ENCODE peak calls at places on chromosomes 6 and 20, in seven cellular contexts. H is H9, A is mesendoderm, P is neuronal stem cell, Y is H1, T is IMR-90, X is trophoblast cell. G is an unnamed sample.

GRCh38 chr6:64920257-64920656 is 786.8 kb downstream of the EYS start:
- DNase-seq in Y (no peak), T (no peak), P (no peak), H (no peak), A (no peak), X (no peak), G (no peak)

GRCh38 chr6:158283304-158284005 is 28.8 kb upstream of the TULP4 start:
- DNase-seq in Y (no peak), T (peak; percentile 67), A (peak; percentile 66), H (peak; percentile 60), X (no peak), P (peak; percentile 21), G (peak; percentile 12)

GRCh38 chr6:14454467-14454763 is 336.8 kb downstream of the CD83 start:
- DNase-seq in P (no peak), A (no peak), X (no peak), T (no peak), Y (no peak), H (no peak), G (no peak)

GRCh38 chr6:105932440-105932839 is 153.7 kb upstream of the PRDM1 start:
- DNase-seq in H (no peak), P (no peak), A (no peak), Y (no peak), X (no peak), T (peak; percentile 61), G (no peak)

GRCh38 chr6:139525415-139525814 is 151.0 kb upstream of the CITED2 start:
- DNase-seq in H (no peak), X (no peak), T (no peak), P (no peak), A (no peak), Y (no peak), G (no peak)

GRCh38 chr20:40497781-40498691 is 191.0 kb downstream of the MAFB start:
- DNase-seq in H (no peak), P (no peak), X (no peak), Y (no peak), A (no peak), T (no peak), G (peak; percentile 73)

GRCh38 chr6:3913077-3913957 is 64.1 kb downstream of the FAM50B start:
- DNase-seq in P (no peak), T (peak; percentile 99), X (no peak), A (peak; percentile 37), H (no peak), Y (peak; percentile 7), G (peak; percentile 80)

GRCh38 chr6:32991972-32992371 is 17.4 kb downstream of the HLA-DOA start:
- DNase-seq in H (no peak), X (no peak), T (no peak), P (no peak), A (no peak), Y (no peak), G (no peak)

GRCh38 chr6:163815796-163816195 is 401.3 kb downstream of the QKI start:
- DNase-seq in T (no peak), P (no peak), A (no peak), Y (no peak), H (no peak), X (no peak), G (no peak)

GRCh38 chr6:45387236-45387635 is 9.5 kb upstream of the SUPT3H start:
- DNase-seq in T (peak; percentile 62), A (no peak), Y (no peak), H (no peak), X (peak; percentile 11), P (no peak), G (no peak)

GRCh38 chr20:57809661-57810172 is 99.9 kb upstream of the PMEPA1 start:
- DNase-seq in Y (no peak), T (no peak), H (no peak), A (peak; percentile 23), P (no peak), X (peak; percentile 99), G (no peak)

GRCh38 chr6:134446228-134446848 is 128.4 kb upstream of the SGK1 start:
- DNase-seq in T (peak; percentile 78), Y (no peak), H (no peak), P (no peak), X (no peak), A (no peak), G (no peak)

GRCh38 chr6:53898026-53898795 is 103.4 kb downstream of the LRRC1 start:
- DNase-seq in H (no peak), X (no peak), Y (no peak), T (peak; percentile 84), A (no peak), P (no peak), G (peak; percentile 78)

GRCh38 chr6:113645576-113645970 is 211.6 kb upstream of the MARCKS start:
- DNase-seq in X (peak; percentile 75), Y (no peak), P (no peak), T (peak; percentile 97), A (no peak), H (no peak), G (peak; percentile 79)

GRCh38 chr6:30355281-30355680 is 10.3 kb downstream of the RPP21 start:
- DNase-seq in X (no peak), P (no peak), Y (no peak), A (no peak), T (no peak), H (no peak), G (no peak)

GRCh38 chr6:168374051-168374502 is 54.5 kb upstream of the DACT2 start:
- DNase-seq in X (no peak), Y (no peak), A (no peak), T (no peak), P (no peak), H (no peak), G (no peak)

DNA sequence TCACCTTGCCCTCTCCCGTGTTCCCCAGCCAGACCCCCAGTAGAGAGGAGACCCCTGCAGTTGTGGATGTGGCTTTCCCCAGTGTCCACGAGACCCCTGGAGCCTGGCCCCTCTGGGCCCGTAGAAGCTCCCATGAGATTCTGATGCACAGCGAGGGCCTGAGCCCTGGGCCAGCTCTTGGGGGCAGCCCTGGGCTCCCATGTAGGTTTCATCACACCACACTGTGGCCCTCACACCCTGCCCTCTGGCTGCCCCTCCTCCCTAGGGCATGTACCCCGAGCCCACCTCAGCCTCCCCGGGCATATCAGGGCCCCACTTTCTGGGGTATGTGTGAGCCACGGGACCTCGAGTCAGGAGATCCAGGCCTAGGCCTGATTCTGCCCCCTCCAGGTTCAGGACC is 7.0 kb upstream of the CHRNA4 start:
- DNase-seq in P (no peak), H (no peak), Y (no peak), T (no peak), A (no peak), X (no peak), G (no peak)
- H3K4ac ChIP-seq in P (no peak overlapping the region), H (no peak overlapping the region), Y (no peak overlapping the region), T (no peak overlapping the region), A (no peak overlapping the region), X (no peak overlapping the region), G (no peak overlapping the region)

GRCh38 chr6:52513896-52514295 is 63.0 kb downstream of the TRAM2 start:
- DNase-seq in T (no peak), Y (no peak), A (no peak), H (no peak), P (no peak), X (peak; percentile 41), G (no peak)

GRCh38 chr6:52516269-52516668 is 60.6 kb downstream of the TRAM2 start:
- DNase-seq in A (no peak), X (no peak), P (no peak), T (no peak), Y (no peak), H (no peak), G (peak; percentile 60)

GRCh38 chr6:52513464-52513863 is 63.4 kb downstream of the TRAM2 start:
- DNase-seq in T (no peak), X (no peak), H (no peak), A (peak; percentile 73), Y (no peak), P (no peak), G (no peak)

GRCh38 chr6:52515219-52515960 is 61.5 kb downstream of the TRAM2 start:
- DNase-seq in H (no peak), A (peak; percentile 59), Y (no peak), P (no peak), X (no peak), T (peak; percentile 75), G (peak; percentile 58)

DNA sequence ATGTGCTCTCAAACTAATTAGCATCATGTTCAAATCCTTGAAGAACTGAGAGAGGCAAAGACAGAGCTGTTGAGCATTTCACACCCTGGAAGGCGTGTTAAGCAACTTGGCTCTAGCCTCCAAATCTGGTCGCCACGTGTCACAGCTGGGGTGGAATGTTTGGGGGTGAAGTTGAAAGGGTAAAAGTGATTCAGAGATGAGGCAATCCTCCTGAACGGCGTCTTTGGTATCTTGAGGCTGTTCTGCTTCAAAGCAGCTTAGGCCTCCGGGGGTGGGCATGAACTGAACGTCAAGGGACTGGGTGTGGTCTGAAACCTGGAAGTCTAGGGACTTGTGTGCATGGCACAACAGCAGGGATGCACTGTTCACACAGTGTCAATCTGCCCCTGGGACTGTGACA is 62.3 kb downstream of the TRAM2 start:
- DNase-seq in H (no peak), P (no peak), X (peak; percentile 15), Y (no peak), T (peak; percentile 81), A (peak; percentile 92), G (peak; percentile 79)
- H3K4me1 ChIP-seq in H (peaks cover 7% of the 10 kb centered on the region), P (peaks cover 27% of the 10 kb centered on the region), X (peaks cover 30% of the 10 kb centered on the region), Y (peaks cover 16% of the 10 kb centered on the region), T (peaks cover 55% of the 10 kb centered on the region), A (peaks cover 11% of the 10 kb centered on the region), G (peaks cover 36% of the 10 kb centered on the region)

GRCh38 chr6:116624036-116624805 is 7.9 kb downstream of the RSPH4A start:
- DNase-seq in X (no peak), H (no peak), Y (no peak), P (no peak), T (no peak), A (peak; percentile 6), G (no peak)
- H3K4ac ChIP-seq in X (no peak overlapping the region), H (no peak overlapping the region), Y (no peak overlapping the region), P (no peak overlapping the region), T (no peak overlapping the region), A (no peak overlapping the region), G (no peak overlapping the region)

GRCh38 chr6:81770395-81770794 is 17.9 kb upstream of the TENT5A start:
- DNase-seq in T (no peak), A (no peak), Y (no peak), P (no peak), X (no peak), H (no peak), G (no peak)
- H3K4me1 ChIP-seq in T (peaks cover 11% of the 10 kb centered on the region), A (peaks cover 2% of the 10 kb centered on the region), Y (peaks cover 4% of the 10 kb centered on the region), P (no peaks in the 10 kb centered on the region), X (no peaks in the 10 kb centered on the region), H (no peaks in the 10 kb centered on the region), G (peaks cover 6% of the 10 kb centered on the region)

GRCh38 chr6:150346346-150346745 is 22.5 kb upstream of the IYD start:
- DNase-seq in X (no peak), T (no peak), P (no peak), H (no peak), Y (no peak), A (no peak), G (no peak)
- H3K4ac ChIP-seq in X (no peak overlapping the region), T (no peak overlapping the region), P (no peak overlapping the region), H (no peak overlapping the region), Y (no peak overlapping the region), A (no peak overlapping the region), G (no peak overlapping the region)

GRCh38 chr20:1328680-1329330 is at the start of gene SDCBP2:
- DNase-seq in Y (peak; percentile 34), X (no peak), A (no peak), H (peak; percentile 18), P (no peak), T (no peak), G (no peak)
- H3K4me1 ChIP-seq in Y (peaks cover 5% of the 10 kb centered on the region), X (peaks cover 13% of the 10 kb centered on the region), A (peaks cover 5% of the 10 kb centered on the region), H (peaks cover 4% of the 10 kb centered on the region), P (peaks cover 20% of the 10 kb centered on the region), T (peaks cover 21% of the 10 kb centered on the region), G (peaks cover 27% of the 10 kb centered on the region)